ENCODE peak calls at places on chromosome 17, in four cellular contexts. C is lower lobe of right lung; M is activated naive CD8-positive, alpha-beta T cell treated with anti-CD3 and anti-CD28 coated beads for 36 hours; X is NCI-H1092. O is an unnamed sample.

GRCh38 chr17:15341385-15341849 is at the start of gene TEKT3:
- DNase-seq in X (peak), C (peak), M (peak), O (no peak)

GRCh38 chr17:44758414-44759095 is at the start of gene ADAM11:
- DNase-seq in M (no peak), X (no peak), C (no peak), O (no peak)

GRCh38 chr17:19369846-19370492 is 7.4 kb upstream of the B9D1 start:
- DNase-seq in X (no peak), M (no peak), C (no peak), O (peak)

GRCh38 chr17:12342609-12343248 is 322.1 kb downstream of the MAP2K4 start:
- DNase-seq in M (peak), C (no peak), X (no peak), O (no peak)

GRCh38 chr17:68694791-68695485 is 93.8 kb upstream of the FAM20A start:
- DNase-seq in C (no peak), X (no peak), M (no peak), O (no peak)

GRCh38 chr17:67759355-67760171 is 41.8 kb downstream of the NOL11 start:
- DNase-seq in C (no peak), M (no peak), X (no peak), O (no peak)

GRCh38 chr17:76545918-76546555 is 6.2 kb downstream of the PRCD start:
- DNase-seq in M (no peak), C (no peak), X (no peak), O (no peak)

GRCh38 chr17:45019177-45019711 is 32.2 kb downstream of the DCAKD start:
- DNase-seq in M (peak), X (peak), C (peak), O (no peak)